ENCODE peak calls at places on chromosomes 4 and X, in five cellular contexts. One of them, this sample, is unnamed. For H3K4me1, the result is how much of the 10 kb centered on the place peaks cover.

GRCh38 chr4:161948026-161948770 is 215.6 kb downstream of the FSTL5 start:
- DNase-seq in Peyer's patch: no peak
- DNase-seq in neuronal stem cell: no peak
- DNase-seq in CD8-positive, alpha-beta memory T cell: no peak
- DNase-seq in CD4-positive, alpha-beta memory T cell: peak
- DNase-seq in this sample: no peak

GRCh38 chrX:155857561-155857960 is 23.6 kb upstream of the VAMP7 start:
- DNase-seq in Peyer's patch: no peak
- DNase-seq in neuronal stem cell: no peak
- DNase-seq in CD8-positive, alpha-beta memory T cell: no peak
- DNase-seq in CD4-positive, alpha-beta memory T cell: no peak
- DNase-seq in this sample: no peak

GRCh38 chr4:79297479-79297878 is 28.4 kb downstream of the NAA11 start:
- DNase-seq in Peyer's patch: no peak
- DNase-seq in neuronal stem cell: no peak
- DNase-seq in CD8-positive, alpha-beta memory T cell: no peak
- DNase-seq in CD4-positive, alpha-beta memory T cell: no peak
- DNase-seq in this sample: no peak

GRCh38 chr4:182770259-182770968 is 146.8 kb downstream of the DCTD start:
- DNase-seq in Peyer's patch: no peak
- DNase-seq in neuronal stem cell: no peak
- DNase-seq in CD8-positive, alpha-beta memory T cell: no peak
- DNase-seq in CD4-positive, alpha-beta memory T cell: no peak
- DNase-seq in this sample: no peak

GRCh38 chr4:145155268-145155870 is 25.0 kb downstream of the OTUD4 start:
- DNase-seq in Peyer's patch: no peak
- DNase-seq in neuronal stem cell: no peak
- DNase-seq in CD8-positive, alpha-beta memory T cell: no peak
- DNase-seq in CD4-positive, alpha-beta memory T cell: no peak
- DNase-seq in this sample: no peak

GRCh38 chrX:9671998-9672397 is 93.6 kb downstream of the GPR143 start:
- DNase-seq in Peyer's patch: no peak
- DNase-seq in neuronal stem cell: no peak
- DNase-seq in CD8-positive, alpha-beta memory T cell: no peak
- DNase-seq in CD4-positive, alpha-beta memory T cell: no peak
- DNase-seq in this sample: no peak

GRCh38 chr4:79413486-79413885 is 5.5 kb upstream of the GK2 start:
- DNase-seq in Peyer's patch: no peak
- DNase-seq in neuronal stem cell: no peak
- DNase-seq in CD8-positive, alpha-beta memory T cell: no peak
- DNase-seq in CD4-positive, alpha-beta memory T cell: no peak
- DNase-seq in this sample: no peak

GRCh38 chr4:48635310-48635709 is 144.8 kb downstream of the FRYL start:
- DNase-seq in Peyer's patch: no peak
- DNase-seq in neuronal stem cell: no peak
- DNase-seq in CD8-positive, alpha-beta memory T cell: no peak
- DNase-seq in CD4-positive, alpha-beta memory T cell: no peak
- DNase-seq in this sample: no peak

GRCh38 chr4:1547131-1547862 is 136.8 kb downstream of the FAM53A start:
- DNase-seq in Peyer's patch: no peak
- DNase-seq in neuronal stem cell: no peak
- DNase-seq in CD8-positive, alpha-beta memory T cell: no peak
- DNase-seq in CD4-positive, alpha-beta memory T cell: no peak
- DNase-seq in this sample: no peak

GRCh38 chrX:150035531-150035930 is 97.2 kb upstream of the EOLA2 start:
- DNase-seq in Peyer's patch: no peak
- DNase-seq in neuronal stem cell: no peak
- DNase-seq in CD8-positive, alpha-beta memory T cell: no peak
- DNase-seq in CD4-positive, alpha-beta memory T cell: no peak
- DNase-seq in this sample: no peak

GRCh38 chr4:131091896-131092295 is 1995.9 kb downstream of the C4orf33 start:
- DNase-seq in Peyer's patch: no peak
- DNase-seq in neuronal stem cell: peak
- DNase-seq in CD8-positive, alpha-beta memory T cell: no peak
- DNase-seq in CD4-positive, alpha-beta memory T cell: no peak
- DNase-seq in this sample: no peak

GRCh38 chr4:27643101-27643500 is 782.5 kb downstream of the STIM2 start:
- DNase-seq in Peyer's patch: no peak
- DNase-seq in neuronal stem cell: no peak
- DNase-seq in CD8-positive, alpha-beta memory T cell: no peak
- DNase-seq in CD4-positive, alpha-beta memory T cell: no peak
- DNase-seq in this sample: no peak

GRCh38 chr4:54784188-54784671 is 126.5 kb downstream of the KIT start:
- DNase-seq in Peyer's patch: peak
- DNase-seq in neuronal stem cell: no peak
- DNase-seq in CD8-positive, alpha-beta memory T cell: no peak
- DNase-seq in CD4-positive, alpha-beta memory T cell: no peak
- DNase-seq in this sample: no peak

GRCh38 chr4:162497564-162498167 is 333.9 kb upstream of the FSTL5 start:
- DNase-seq in Peyer's patch: no peak
- DNase-seq in neuronal stem cell: peak
- DNase-seq in CD8-positive, alpha-beta memory T cell: peak
- DNase-seq in CD4-positive, alpha-beta memory T cell: no peak
- DNase-seq in this sample: no peak

GRCh38 chrX:102832661-102833060 is 104.4 kb upstream of the RAB40AL start:
- DNase-seq in Peyer's patch: no peak
- DNase-seq in neuronal stem cell: no peak
- DNase-seq in CD8-positive, alpha-beta memory T cell: no peak
- DNase-seq in CD4-positive, alpha-beta memory T cell: no peak
- DNase-seq in this sample: no peak

GRCh38 chr4:115090483-115091075 is 22.8 kb downstream of the NDST4 start:
- DNase-seq in Peyer's patch: no peak
- DNase-seq in neuronal stem cell: peak
- DNase-seq in CD8-positive, alpha-beta memory T cell: no peak
- DNase-seq in CD4-positive, alpha-beta memory T cell: no peak
- DNase-seq in this sample: no peak

GRCh38 chr4:26384380-26385057 is 63.7 kb downstream of the RBPJ start:
- DNase-seq in Peyer's patch: no peak
- DNase-seq in neuronal stem cell: no peak
- DNase-seq in CD8-positive, alpha-beta memory T cell: no peak
- DNase-seq in CD4-positive, alpha-beta memory T cell: no peak
- DNase-seq in this sample: no peak

GRCh38 chr4:146585761-146586333 is 52.8 kb upstream of the POU4F2 start:
- DNase-seq in Peyer's patch: no peak
- DNase-seq in neuronal stem cell: no peak
- DNase-seq in CD8-positive, alpha-beta memory T cell: no peak
- DNase-seq in CD4-positive, alpha-beta memory T cell: no peak
- DNase-seq in this sample: no peak

GRCh38 chr4:40486534-40486933 is 143.1 kb downstream of the RBM47 start:
- DNase-seq in Peyer's patch: no peak
- DNase-seq in neuronal stem cell: no peak
- DNase-seq in CD8-positive, alpha-beta memory T cell: no peak
- DNase-seq in CD4-positive, alpha-beta memory T cell: no peak
- DNase-seq in this sample: no peak

GRCh38 chr4:68336530-68336929 is 13.4 kb downstream of the YTHDC1 start:
- DNase-seq in Peyer's patch: no peak
- DNase-seq in neuronal stem cell: no peak
- DNase-seq in CD8-positive, alpha-beta memory T cell: no peak
- DNase-seq in CD4-positive, alpha-beta memory T cell: no peak
- DNase-seq in this sample: no peak

GRCh38 chr4:147793569-147793968 is 61.7 kb downstream of the ARHGAP10 start:
- DNase-seq in Peyer's patch: no peak
- DNase-seq in neuronal stem cell: no peak
- DNase-seq in CD8-positive, alpha-beta memory T cell: no peak
- DNase-seq in CD4-positive, alpha-beta memory T cell: no peak
- DNase-seq in this sample: no peak

GRCh38 chr4:118969359-118969758 is 80.7 kb downstream of the SYNPO2 start:
- DNase-seq in Peyer's patch: no peak
- DNase-seq in neuronal stem cell: no peak
- DNase-seq in CD8-positive, alpha-beta memory T cell: no peak
- DNase-seq in CD4-positive, alpha-beta memory T cell: no peak
- DNase-seq in this sample: no peak

GRCh38 chrX:13638021-13638420 is 14.9 kb upstream of the TCEANC start:
- DNase-seq in Peyer's patch: no peak
- DNase-seq in neuronal stem cell: no peak
- DNase-seq in CD8-positive, alpha-beta memory T cell: no peak
- DNase-seq in CD4-positive, alpha-beta memory T cell: no peak
- DNase-seq in this sample: no peak

GRCh38 chr4:23741586-23742240 is 148.1 kb downstream of the PPARGC1A start:
- DNase-seq in Peyer's patch: no peak
- DNase-seq in neuronal stem cell: no peak
- DNase-seq in CD8-positive, alpha-beta memory T cell: no peak
- DNase-seq in CD4-positive, alpha-beta memory T cell: no peak
- DNase-seq in this sample: no peak

GRCh38 chrX:40867352-40867751 is 132.0 kb upstream of the MED14 start:
- DNase-seq in Peyer's patch: no peak
- DNase-seq in neuronal stem cell: no peak
- DNase-seq in CD8-positive, alpha-beta memory T cell: no peak
- DNase-seq in CD4-positive, alpha-beta memory T cell: no peak
- DNase-seq in this sample: no peak

GRCh38 chrX:152904151-152905080 is 6.5 kb downstream of the ZNF185 start:
- DNase-seq in Peyer's patch: peak
- DNase-seq in neuronal stem cell: peak
- DNase-seq in CD8-positive, alpha-beta memory T cell: peak
- DNase-seq in CD4-positive, alpha-beta memory T cell: no peak
- DNase-seq in this sample: peak

DNA sequence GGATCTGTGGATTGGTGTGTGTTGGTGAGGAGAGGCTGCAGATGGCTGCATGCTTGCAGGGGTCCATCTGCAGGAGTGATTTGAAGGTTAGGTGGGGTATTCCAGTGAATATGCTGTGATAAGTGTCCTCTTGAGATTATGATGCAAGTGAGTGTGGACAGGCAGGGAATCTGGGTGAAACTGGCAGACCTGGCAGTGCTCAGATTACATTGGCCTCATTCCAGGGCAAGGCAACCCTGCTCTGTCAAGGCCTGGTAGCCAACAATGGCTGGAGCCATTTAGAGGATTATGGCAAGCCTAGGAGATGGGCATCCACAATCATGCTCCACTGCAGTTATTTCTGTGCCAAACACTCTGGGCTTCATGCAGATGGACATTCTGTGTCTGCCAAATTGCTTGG is 113.9 kb downstream of the RTL3 start:
- DNase-seq in Peyer's patch: no peak
- DNase-seq in neuronal stem cell: no peak
- DNase-seq in CD8-positive, alpha-beta memory T cell: no peak
- DNase-seq in CD4-positive, alpha-beta memory T cell: no peak
- DNase-seq in this sample: no peak
- H3K4me3 ChIP-seq in Peyer's patch: no peak
- H3K4me3 ChIP-seq in neuronal stem cell: no peak
- H3K4me3 ChIP-seq in CD8-positive, alpha-beta memory T cell: no peak
- H3K4me3 ChIP-seq in CD4-positive, alpha-beta memory T cell: no peak
- H3K4me3 ChIP-seq in this sample: no peak

DNA sequence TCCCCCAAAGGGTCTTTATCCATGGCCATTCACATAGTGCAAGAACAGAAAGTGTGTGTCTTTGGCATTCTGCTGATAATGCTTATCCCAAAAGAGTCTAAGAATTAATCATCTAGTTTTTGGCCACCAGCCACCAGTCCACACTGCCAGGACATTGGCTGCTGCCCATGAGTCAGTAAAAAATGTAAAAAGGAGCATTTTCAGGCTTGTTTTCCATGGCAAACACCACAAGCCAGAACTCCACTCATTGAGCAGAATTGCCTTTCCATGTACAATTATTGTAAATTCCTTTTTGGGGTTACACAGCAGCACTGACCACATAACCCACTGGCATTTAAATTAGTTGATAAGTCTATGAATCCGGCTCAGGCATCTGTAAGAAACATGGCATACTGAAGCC is 89.2 kb upstream of the PRDX4 start:
- DNase-seq in Peyer's patch: no peak
- DNase-seq in neuronal stem cell: no peak
- DNase-seq in CD8-positive, alpha-beta memory T cell: no peak
- DNase-seq in CD4-positive, alpha-beta memory T cell: no peak
- DNase-seq in this sample: no peak
- H3K4me1 ChIP-seq in Peyer's patch: under half
- H3K4me1 ChIP-seq in neuronal stem cell: under half
- H3K4me1 ChIP-seq in CD8-positive, alpha-beta memory T cell: under half
- H3K4me1 ChIP-seq in CD4-positive, alpha-beta memory T cell: under half
- H3K4me1 ChIP-seq in this sample: under half

DNA sequence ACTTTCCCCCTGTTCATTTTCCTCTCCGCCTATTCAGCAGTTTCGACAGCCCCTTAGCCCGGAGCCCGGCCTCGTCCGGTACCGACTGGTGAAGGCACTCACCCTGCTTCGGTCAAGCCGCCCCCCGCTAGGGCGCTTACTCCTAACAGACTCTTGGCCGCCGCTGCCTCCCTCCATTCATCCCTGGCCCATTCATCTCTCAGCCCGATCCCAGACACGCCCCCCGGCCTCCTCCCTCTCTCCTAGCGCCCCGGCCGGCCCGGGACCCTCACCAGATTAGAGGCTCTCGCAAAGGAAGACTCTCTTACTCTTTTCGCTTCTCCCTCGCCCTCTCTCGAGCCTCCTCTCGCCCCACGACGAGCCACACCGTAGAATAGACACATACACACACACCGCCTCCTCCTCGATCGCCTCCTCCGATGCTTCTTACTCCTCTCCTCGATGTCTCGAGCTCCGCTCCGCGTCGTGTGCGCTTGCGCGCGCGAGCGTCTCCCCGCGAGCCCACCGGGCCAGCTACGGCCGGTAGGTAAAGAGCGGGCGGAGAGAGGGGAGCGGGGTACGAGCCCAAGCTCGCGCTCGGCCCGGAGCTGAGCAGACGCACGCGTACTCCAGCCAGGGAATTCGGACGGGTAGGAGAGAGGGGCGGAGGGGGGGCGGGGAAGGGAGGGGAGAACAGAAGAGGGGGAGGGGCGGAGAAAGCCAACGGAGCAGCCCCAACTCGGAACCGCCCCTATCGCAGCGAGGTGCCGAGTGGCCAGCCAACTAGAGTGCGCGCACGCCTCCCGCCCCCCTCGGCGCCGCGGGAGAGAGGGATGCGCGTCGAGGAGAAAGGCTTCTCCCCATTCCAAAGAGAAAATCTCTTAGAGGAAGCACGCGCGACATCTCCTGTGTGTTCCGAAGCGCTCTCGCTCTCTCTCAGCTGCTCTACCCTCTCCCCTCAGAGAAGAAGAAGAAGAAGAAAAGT is at the start of gene WNK3:
- DNase-seq in Peyer's patch: no peak
- DNase-seq in neuronal stem cell: peak
- DNase-seq in CD8-positive, alpha-beta memory T cell: peak
- DNase-seq in CD4-positive, alpha-beta memory T cell: peak
- DNase-seq in this sample: no peak
- H3K4me3 ChIP-seq in Peyer's patch: peak
- H3K4me3 ChIP-seq in neuronal stem cell: peak
- H3K4me3 ChIP-seq in CD8-positive, alpha-beta memory T cell: peak
- H3K4me3 ChIP-seq in CD4-positive, alpha-beta memory T cell: peak
- H3K4me3 ChIP-seq in this sample: peak

DNA sequence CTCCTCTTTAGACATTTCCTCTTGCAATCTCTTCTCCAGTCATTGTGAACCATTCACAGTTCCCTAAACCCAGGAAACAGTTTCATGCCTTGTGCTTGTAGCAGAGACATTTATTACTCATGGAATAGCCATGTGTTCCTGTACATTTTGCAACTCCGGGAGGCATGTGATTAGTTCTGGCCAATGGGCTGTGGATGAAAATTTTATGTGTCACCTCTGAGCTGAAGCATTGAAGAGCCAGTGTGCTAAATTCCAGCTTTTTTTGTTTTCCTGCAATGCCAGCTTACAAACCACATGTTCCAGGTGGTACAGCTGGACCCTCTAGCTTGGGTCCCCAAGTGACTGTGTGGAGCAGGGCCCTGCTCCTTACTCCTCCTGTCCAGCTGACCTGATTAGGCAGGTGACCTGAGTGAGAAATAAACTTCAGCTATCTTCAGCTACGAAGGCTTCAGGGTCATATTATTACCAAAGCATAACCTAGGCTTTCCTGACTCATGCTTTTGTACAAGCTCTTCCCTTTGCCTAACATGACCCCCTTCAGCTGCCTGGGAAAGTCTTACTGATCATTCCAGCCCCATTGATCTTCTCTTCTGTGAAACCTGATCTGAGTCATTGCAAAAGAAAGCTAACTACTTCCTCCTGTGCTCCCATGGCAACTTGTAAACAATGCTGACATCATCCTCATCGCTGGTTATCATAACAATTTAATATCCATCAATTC is 200.4 kb downstream of the PTTG2 start:
- DNase-seq in Peyer's patch: no peak
- DNase-seq in neuronal stem cell: peak
- DNase-seq in CD8-positive, alpha-beta memory T cell: peak
- DNase-seq in CD4-positive, alpha-beta memory T cell: peak
- DNase-seq in this sample: peak
- H3K4me1 ChIP-seq in Peyer's patch: under half
- H3K4me1 ChIP-seq in neuronal stem cell: under half
- H3K4me1 ChIP-seq in CD8-positive, alpha-beta memory T cell: under half
- H3K4me1 ChIP-seq in CD4-positive, alpha-beta memory T cell: under half
- H3K4me1 ChIP-seq in this sample: under half

This sample was measured in effector memory CD4-positive, alpha-beta T cell.